ENCODE peak calls at places on chromosomes 11 and 22, in five cellular contexts. Y is GM12878, F is A549, S is HepG2, J is H1. I is an unnamed sample.

GRCh38 chr11:94958118-94958517 is 15.2 kb downstream of the CWC15 start:
- DNase-seq in F (no peak), J (no peak), S (no peak), Y (no peak), I (no peak)

GRCh38 chr11:116276051-116277044 is 496.4 kb downstream of the BUD13 start:
- DNase-seq in Y (no peak), J (peak), S (peak), F (peak), I (peak)

GRCh38 chr22:49013707-49014106 is 814.0 kb downstream of the BRD1 start:
- DNase-seq in Y (no peak), F (no peak), S (no peak), J (peak), I (no peak)

GRCh38 chr11:13210424-13210823 is 67.2 kb upstream of the BMAL1 start:
- DNase-seq in J (peak), Y (no peak), F (peak), S (peak), I (peak)

GRCh38 chr22:30266445-30267381 is at the start of gene OSM:
- DNase-seq in J (no peak), S (no peak), F (no peak), Y (no peak), I (no peak)

GRCh38 chr11:46696212-46696558 is 4.2 kb downstream of the ARHGAP1 start:
- DNase-seq in J (no peak), Y (no peak), F (no peak), S (no peak), I (no peak)

GRCh38 chr11:101436511-101437142 is 147.2 kb downstream of the TRPC6 start:
- DNase-seq in S (peak), Y (no peak), J (peak), F (peak), I (peak)

GRCh38 chr11:33933607-33934006 is 41.7 kb upstream of the LMO2 start:
- DNase-seq in F (no peak), S (no peak), J (no peak), Y (no peak), I (no peak)

GRCh38 chr11:122267602-122268001 is 151.6 kb upstream of the BLID start:
- DNase-seq in Y (no peak), F (no peak), J (no peak), S (no peak), I (no peak)

DNA sequence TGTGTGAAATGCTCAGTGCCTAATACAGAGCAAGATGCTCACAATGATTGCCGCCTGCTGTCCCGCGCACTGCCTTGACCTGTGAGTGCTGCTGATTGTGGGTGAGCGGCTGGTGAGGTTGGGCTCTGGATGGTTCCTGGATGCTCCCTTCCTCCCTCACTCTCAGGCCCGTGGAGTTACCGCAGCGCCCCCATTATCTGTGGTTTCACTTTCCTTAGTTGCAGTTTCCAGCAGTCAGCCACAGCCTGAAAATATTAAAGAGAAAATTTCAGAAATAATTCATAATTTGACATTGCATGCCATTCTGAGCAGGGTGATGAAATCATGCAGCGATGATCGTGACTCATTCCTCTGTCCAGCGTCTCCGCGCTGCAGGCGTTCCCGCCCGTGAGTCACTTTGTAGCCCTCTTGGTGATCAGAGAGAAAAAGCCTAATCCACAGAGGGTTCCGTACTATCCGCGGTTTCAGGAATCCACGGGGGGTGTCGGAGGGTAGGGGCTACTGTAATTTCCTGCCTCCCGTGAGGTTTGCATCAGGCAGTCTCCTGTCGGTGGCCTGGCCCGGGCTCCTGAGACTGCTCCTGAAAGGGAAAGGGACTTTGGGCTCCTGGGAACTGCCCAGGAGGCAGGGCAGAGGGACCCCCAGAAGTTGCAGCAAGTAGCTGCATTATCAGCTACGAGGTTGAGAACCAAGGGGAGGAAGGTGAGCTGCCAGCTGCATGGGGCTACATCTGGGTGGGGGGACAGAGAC is 10.6 kb downstream of the RPL3 start:
- DNase-seq in F (peak), S (no peak), J (no peak), Y (no peak), I (no peak)
- TF ChIP-seq HDAC2 in F (no peak), S (no peak), J (no peak), Y (no peak), I (peak)

GRCh38 chr22:47335460-47335859 is 573.0 kb downstream of the TBC1D22A start:
- DNase-seq in S (no peak), Y (no peak), J (no peak), F (no peak), I (no peak)
- TF ChIP-seq POLR2A in S (no peak), Y (no peak), J (no peak), F (no peak), I (no peak)

DNA sequence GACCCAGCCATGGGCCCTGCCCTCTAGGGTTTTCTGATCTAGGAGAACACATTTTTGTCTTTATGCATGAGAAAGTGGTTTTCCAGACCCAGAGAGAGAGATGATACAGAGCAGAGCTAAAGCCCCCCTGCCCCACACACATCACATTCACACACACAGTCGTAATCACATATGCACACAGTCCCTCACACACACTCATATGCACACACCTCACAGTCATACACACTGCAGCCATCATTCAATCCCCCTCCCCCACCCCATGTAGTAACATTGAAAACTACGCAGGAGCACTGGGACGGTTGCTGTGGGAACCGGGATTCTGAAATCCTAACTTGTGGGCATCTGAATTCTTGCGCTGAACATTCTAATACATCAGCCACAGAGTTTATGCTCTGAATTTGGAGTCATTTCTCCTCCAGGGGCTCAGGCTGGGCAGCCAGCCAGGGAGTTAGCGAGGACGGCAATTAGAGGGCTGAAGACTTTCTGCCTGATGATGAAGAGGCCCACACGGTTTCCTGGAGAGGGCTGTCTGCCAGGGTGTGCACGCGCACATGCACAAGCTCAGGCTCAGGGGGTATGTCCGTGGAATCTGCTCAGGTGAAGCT is 32.7 kb downstream of the CD6 start:
- DNase-seq in S (no peak), J (no peak), F (no peak), Y (no peak), I (no peak)
- TF ChIP-seq HDAC2 in S (no peak), J (no peak), F (no peak), Y (no peak), I (no peak)

GRCh38 chr11:65797711-65798110 is 10.8 kb downstream of the OVOL1 start:
- DNase-seq in J (no peak), S (no peak), F (no peak), Y (no peak), I (no peak)
- TF ChIP-seq POLR2A in J (no peak), S (no peak), F (no peak), Y (no peak), I (no peak)

DNA sequence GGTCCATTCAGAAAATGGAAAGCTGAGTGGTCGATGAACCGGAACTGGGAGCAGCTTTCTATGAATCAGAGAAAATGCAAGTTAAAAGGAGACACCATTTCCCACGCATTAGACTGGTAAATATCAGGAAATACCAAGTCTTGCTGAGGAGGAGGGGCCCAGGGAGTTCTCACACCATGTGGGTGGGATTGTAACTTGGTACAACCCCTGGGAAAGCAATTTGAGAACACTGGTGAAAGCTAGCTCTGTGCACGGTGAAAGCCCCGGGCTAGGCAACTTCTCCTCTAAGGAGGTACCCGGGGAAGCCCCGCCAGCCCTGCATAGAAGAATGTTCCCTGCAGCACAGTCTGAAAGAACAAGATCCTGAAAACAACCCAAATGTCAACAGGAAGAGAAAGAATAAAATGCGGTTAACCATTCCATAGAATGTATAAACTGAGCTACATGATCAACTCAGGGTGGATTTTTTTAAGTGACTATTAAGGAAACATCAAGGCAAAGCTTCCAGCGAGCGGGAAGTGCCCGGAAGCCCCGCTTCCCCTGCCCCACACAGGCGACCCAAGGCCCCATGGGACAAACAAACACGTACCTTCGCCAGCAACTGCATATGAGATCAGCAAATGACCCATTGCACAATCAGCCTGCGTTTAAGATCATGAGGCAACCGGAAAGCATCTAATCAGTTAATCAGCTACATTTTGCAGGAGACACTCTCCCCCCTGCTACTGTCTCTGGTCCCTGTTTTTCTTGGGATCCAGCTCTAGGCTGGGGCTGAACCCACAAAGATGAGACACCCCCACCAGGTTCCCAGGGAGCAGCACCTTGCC is 11.3 kb downstream of the SHANK2 start:
- DNase-seq in S (peak), Y (peak), J (no peak), F (peak), I (no peak)
- TF ChIP-seq HDAC2 in S (peak), Y (no peak), J (no peak), F (no peak), I (no peak)

DNA sequence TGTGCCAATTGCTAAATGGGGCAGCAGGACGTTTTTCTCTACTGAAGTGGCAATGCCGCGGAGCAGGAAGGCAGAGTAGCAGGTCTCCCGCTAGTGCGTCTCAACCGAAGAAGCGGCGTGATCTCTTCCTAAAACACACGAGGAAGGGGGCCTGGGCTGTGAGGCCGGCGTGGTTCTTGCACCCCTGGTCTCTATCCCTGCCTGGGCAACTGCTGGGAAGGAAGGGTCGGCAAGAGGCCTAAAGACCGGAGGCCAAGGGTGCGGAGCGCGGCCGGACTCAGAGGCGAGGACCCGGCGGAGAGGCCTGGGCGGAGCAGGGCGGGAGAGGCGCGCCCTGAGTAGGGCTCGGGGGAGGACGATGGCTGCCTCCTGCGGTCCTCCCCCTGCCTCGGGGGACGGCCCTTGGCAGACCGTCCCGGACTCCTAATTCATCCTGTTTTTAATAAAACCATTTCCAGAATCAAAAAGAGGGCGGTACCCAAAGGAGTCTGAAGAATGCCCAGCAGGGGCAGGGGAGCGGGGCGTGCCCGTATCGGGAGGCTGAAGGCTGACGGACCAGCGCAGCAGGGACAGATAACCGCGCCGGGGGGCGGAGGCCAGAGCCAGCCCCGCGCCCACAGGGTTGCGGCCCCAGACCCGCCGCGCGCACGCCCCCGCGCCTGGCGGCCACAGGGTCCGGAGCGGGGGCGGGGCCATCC is 559 bp upstream of the APLP2 start:
- DNase-seq in J (no peak), Y (no peak), F (peak), S (no peak), I (no peak)
- TF ChIP-seq POLR2A in J (no peak), Y (no peak), F (no peak), S (no peak), I (no peak)

GRCh38 chr22:46090051-46090591 is 60.2 kb upstream of the PPARA start:
- DNase-seq in J (no peak), Y (no peak), S (no peak), F (no peak), I (no peak)
- TF ChIP-seq HDAC2 in J (no peak), Y (no peak), S (no peak), F (no peak), I (no peak)

GRCh38 chr11:75160328-75160757 is 9.4 kb downstream of the SLCO2B1 start:
- DNase-seq in J (no peak), Y (no peak), S (no peak), F (no peak), I (no peak)
- TF ChIP-seq POLR2A in J (no peak), Y (no peak), S (no peak), F (no peak), I (no peak)

I was measured in K562.